ENCODE peak calls at places on chromosomes 16 and 17, in seven cellular contexts. Y is CD4-positive, CD25-positive, alpha-beta regulatory T cell; I is gastrocnemius medialis; M is ovary; R is neural progenitor cell; N is heart left ventricle; B is body of pancreas. X is an unnamed sample.

GRCh38 chr17:6712058-6712853 is 913 bp downstream of the SLC13A5 start:
- DNase-seq in Y (no peak), I (no peak), M (peak; percentile 87), R (peak; percentile 73), N (no peak), B (no peak), X (no peak)

GRCh38 chr16:88008835-88009234 is 57.6 kb downstream of the BANP start:
- DNase-seq in Y (no peak), I (no peak), M (no peak), R (no peak), N (no peak), B (no peak), X (no peak)

GRCh38 chr16:50234771-50235556 is 31.4 kb upstream of the ADCY7 start:
- DNase-seq in Y (no peak), I (no peak), M (no peak), R (no peak), N (no peak), B (no peak), X (no peak)

GRCh38 chr17:68462381-68463210 is 5.3 kb upstream of the WIPI1 start:
- DNase-seq in Y (peak; percentile 74), I (peak; percentile 73), M (no peak), R (peak; percentile 96), N (peak; percentile 69), B (peak; percentile 78), X (peak; percentile 79)

GRCh38 chr16:49635009-49635350 is 220.9 kb downstream of the ZNF423 start:
- DNase-seq in Y (no peak), I (no peak), M (no peak), R (no peak), N (no peak), B (no peak), X (no peak)

GRCh38 chr16:11665071-11665491 is 3.2 kb upstream of the SNN start:
- DNase-seq in Y (peak; percentile 52), I (no peak), M (no peak), R (peak; percentile 55), N (no peak), B (no peak), X (no peak)

GRCh38 chr17:27559996-27560481 is 70.9 kb upstream of the LGALS9 start:
- DNase-seq in Y (no peak), I (no peak), M (peak; percentile 72), R (no peak), N (peak; percentile 83), B (peak; percentile 73), X (peak; percentile 58)

GRCh38 chr17:32609085-32609484 is 122.3 kb downstream of the CDK5R1 start:
- DNase-seq in Y (peak; percentile 71), I (peak; percentile 36), M (no peak), R (no peak), N (peak; percentile 43), B (peak; percentile 68), X (peak; percentile 31)

GRCh38 chr16:14056970-14057369 is 14.1 kb upstream of the MRTFB start:
- DNase-seq in Y (no peak), I (no peak), M (no peak), R (no peak), N (no peak), B (no peak), X (no peak)

GRCh38 chr17:62753562-62753961 is 54.6 kb downstream of the MARCHF10 start:
- DNase-seq in Y (no peak), I (no peak), M (no peak), R (no peak), N (no peak), B (no peak), X (no peak)

GRCh38 chr17:75876938-75877751 is 1.2 kb downstream of the TRIM47 start:
- DNase-seq in Y (peak; percentile 16), I (peak; percentile 81), M (peak; percentile 97), R (peak; percentile 40), N (peak; percentile 97), B (peak; percentile 89), X (peak; percentile 87)

GRCh38 chr17:9705745-9706144 is 60.4 kb downstream of the USP43 start:
- DNase-seq in Y (no peak), I (no peak), M (no peak), R (no peak), N (no peak), B (no peak), X (no peak)

GRCh38 chr16:13014516-13014915 is 113.1 kb downstream of the SHISA9 start:
- DNase-seq in Y (no peak), I (no peak), M (no peak), R (peak; percentile 62), N (no peak), B (no peak), X (no peak)

GRCh38 chr16:85192736-85193493 is 80.6 kb upstream of the CIBAR2 start:
- DNase-seq in Y (no peak), I (no peak), M (no peak), R (no peak), N (no peak), B (no peak), X (no peak)

GRCh38 chr16:1437606-1438005 is 6.7 kb downstream of the PERCC1 start:
- DNase-seq in Y (no peak), I (no peak), M (no peak), R (no peak), N (no peak), B (no peak), X (no peak)

GRCh38 chr17:4933646-4934045 is 1.6 kb downstream of the GP1BA start:
- DNase-seq in Y (no peak), I (no peak), M (no peak), R (no peak), N (no peak), B (no peak), X (no peak)

GRCh38 chr17:4932756-4933155 is 679 bp downstream of the GP1BA start:
- DNase-seq in Y (no peak), I (no peak), M (no peak), R (no peak), N (no peak), B (no peak), X (no peak)

GRCh38 chr17:4928881-4929280 is 3.2 kb upstream of the GP1BA start:
- DNase-seq in Y (no peak), I (no peak), M (no peak), R (no peak), N (no peak), B (no peak), X (no peak)

GRCh38 chr17:4934173-4934979 is 2.3 kb downstream of the GP1BA start:
- DNase-seq in Y (no peak), I (no peak), M (no peak), R (no peak), N (no peak), B (peak; percentile 52), X (peak; percentile 40)

DNA sequence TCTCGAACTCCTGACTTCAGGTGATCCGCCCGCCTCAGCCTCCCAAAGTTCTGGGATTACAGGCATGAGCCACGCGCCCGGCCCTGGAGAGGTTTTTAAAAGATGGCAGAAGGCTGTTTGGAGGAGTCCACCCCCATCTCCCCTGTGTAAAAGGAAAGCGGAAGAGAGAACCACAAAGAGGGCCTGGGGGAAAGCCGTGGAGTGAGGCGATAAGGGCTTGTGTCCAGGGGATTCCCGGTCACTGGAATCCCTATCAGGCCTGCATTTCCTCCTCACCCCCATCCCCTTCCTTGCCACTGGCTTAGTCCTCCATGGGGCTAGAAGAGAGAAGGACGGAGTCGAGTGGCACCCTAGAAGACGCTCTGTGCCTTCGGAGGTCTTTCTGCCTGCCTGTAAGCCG is at the start of gene GP1BA:
- DNase-seq in Y (no peak), I (no peak), M (no peak), R (no peak), N (no peak), B (no peak), X (no peak)
- H3K36me3 ChIP-seq in Y (no peaks in the 10 kb centered on the region), I (peaks cover 2% of the 10 kb centered on the region), M (no peaks in the 10 kb centered on the region), R (no peaks in the 10 kb centered on the region), N (peaks cover 17% of the 10 kb centered on the region), B (no peaks in the 10 kb centered on the region), X (peaks cover 3% of the 10 kb centered on the region)

DNA sequence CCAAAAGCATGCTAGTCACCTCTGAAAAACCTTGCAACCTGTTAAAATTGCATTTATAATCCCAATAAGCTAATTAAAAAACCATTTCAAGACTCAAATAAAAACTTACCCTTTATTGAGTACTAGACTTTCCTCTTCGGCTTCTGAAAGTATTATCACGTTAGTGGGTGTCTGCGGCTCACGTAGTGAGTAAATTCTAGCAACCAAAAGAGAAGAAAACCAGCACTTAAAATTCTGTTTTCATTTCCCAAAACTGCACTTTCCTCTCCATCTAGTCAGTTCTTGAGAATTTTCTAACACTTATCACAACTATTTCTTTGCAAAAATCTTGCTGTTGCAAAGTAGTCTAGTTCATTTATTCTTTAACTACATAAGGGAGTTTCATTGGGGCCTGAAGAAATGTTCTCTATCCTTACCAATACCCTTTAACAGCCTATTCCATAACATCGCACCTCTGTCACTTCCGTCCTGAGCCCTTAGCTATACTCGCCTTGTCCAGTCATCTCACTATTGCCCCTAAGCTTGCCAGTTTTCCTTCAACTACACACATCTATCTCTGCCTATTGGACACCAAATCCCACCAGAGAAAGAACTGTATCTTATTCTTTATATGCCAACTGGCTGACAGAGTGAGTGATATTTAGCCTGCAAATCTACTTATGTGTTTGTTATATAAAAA is 8.7 kb downstream of the NUP88 start:
- DNase-seq in Y (no peak), I (no peak), M (no peak), R (no peak), N (no peak), B (no peak), X (no peak)
- H3K36me3 ChIP-seq in Y (peaks cover 93% of the 10 kb centered on the region), I (peaks cover 82% of the 10 kb centered on the region), M (no peaks in the 10 kb centered on the region), R (peaks cover 28% of the 10 kb centered on the region), N (peaks cover 99% of the 10 kb centered on the region), B (peaks cover 57% of the 10 kb centered on the region), X (peaks cover 70% of the 10 kb centered on the region)

GRCh38 chr17:37089998-37090397 is 141.2 kb downstream of the AATF start:
- DNase-seq in Y (peak; percentile 79), I (no peak), M (no peak), R (no peak), N (no peak), B (no peak), X (no peak)
- H3K36me3 ChIP-seq in Y (peaks cover 16% of the 10 kb centered on the region), I (peaks cover 47% of the 10 kb centered on the region), M (no peaks in the 10 kb centered on the region), R (peaks cover 7% of the 10 kb centered on the region), N (peaks cover 56% of the 10 kb centered on the region), B (peaks cover 5% of the 10 kb centered on the region), X (peaks cover 6% of the 10 kb centered on the region)

GRCh38 chr16:83963277-83964119 is 4.5 kb upstream of the NECAB2 start:
- DNase-seq in Y (no peak), I (no peak), M (no peak), R (no peak), N (no peak), B (no peak), X (no peak)

GRCh38 chr16:83958842-83959565 is 6.0 kb downstream of the OSGIN1 start:
- DNase-seq in Y (no peak), I (no peak), M (no peak), R (no peak), N (no peak), B (no peak), X (no peak)

GRCh38 chr16:83959621-83960434 is 6.8 kb downstream of the OSGIN1 start:
- DNase-seq in Y (no peak), I (no peak), M (no peak), R (no peak), N (no peak), B (no peak), X (no peak)

GRCh38 chr16:83960521-83961249 is 7.4 kb upstream of the NECAB2 start:
- DNase-seq in Y (no peak), I (no peak), M (no peak), R (no peak), N (no peak), B (no peak), X (no peak)

DNA sequence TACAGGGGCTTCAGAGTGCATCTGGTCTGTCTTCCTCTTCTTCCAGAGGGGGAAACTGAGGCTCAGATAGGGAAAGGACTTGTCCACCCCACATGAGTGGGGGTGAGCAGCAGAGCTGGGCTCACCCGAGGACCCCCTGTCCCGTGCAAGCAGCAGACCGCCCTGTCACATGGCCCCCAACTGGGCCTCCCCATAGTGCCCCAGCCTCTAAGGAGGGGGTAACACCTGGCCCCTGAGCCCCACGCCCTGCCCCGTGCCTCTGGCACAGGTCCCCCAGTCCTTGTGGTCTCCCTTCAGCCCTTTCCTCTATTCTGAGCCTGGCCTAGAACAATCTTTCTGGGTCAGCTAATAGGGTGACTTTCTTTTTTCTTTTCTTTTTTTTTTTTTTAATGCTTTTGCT is 6.5 kb upstream of the NECAB2 start:
- DNase-seq in Y (no peak), I (no peak), M (no peak), R (no peak), N (no peak), B (no peak), X (no peak)
- H3K36me3 ChIP-seq in Y (no peaks in the 10 kb centered on the region), I (peaks cover 87% of the 10 kb centered on the region), M (no peaks in the 10 kb centered on the region), R (no peaks in the 10 kb centered on the region), N (peaks cover 26% of the 10 kb centered on the region), B (peaks cover 11% of the 10 kb centered on the region), X (peaks cover 41% of the 10 kb centered on the region)

X was measured in thyroid gland.